ENCODE peak calls at places on chromosomes 11 and 22, in nine cellular contexts. E is Caco-2, J is tibial nerve, K is ovary, A is right atrium auricular region, Q is heart right ventricle, T is prostate gland, P is ascending aorta, W is spleen. H is an unnamed sample. For H3K4me1, the result is how much of the 10 kb centered on the place peaks cover.

GRCh38 chr11:73237471-73238290 is 19.6 kb downstream of the P2RY2 start:
- DNase-seq in E (no peak), K (no peak), J (no peak), A (no peak), P (peak), Q (peak), T (no peak), W (peak), H (no peak)

GRCh38 chr11:131904756-131905155 is 534.3 kb downstream of the NTM start:
- DNase-seq in W (no peak), Q (no peak), E (no peak), J (no peak), A (no peak), T (no peak), P (no peak), K (no peak), H (no peak)

GRCh38 chr11:57597461-57597892 is at the start of gene SERPING1:
- DNase-seq in Q (peak), T (peak), W (peak), E (no peak), A (peak), J (peak), P (peak), K (peak), H (no peak)

GRCh38 chr11:121163658-121164308 is 62.7 kb downstream of the TECTA start:
- DNase-seq in W (no peak), A (no peak), T (no peak), E (no peak), J (no peak), Q (no peak), P (no peak), K (no peak), H (no peak)

GRCh38 chr11:69638941-69639681 is 1.8 kb upstream of the CCND1 start:
- DNase-seq in A (peak), W (peak), J (peak), E (peak), K (peak), T (peak), P (peak), Q (peak), H (peak)

GRCh38 chr22:48244388-48245118 is 1482.1 kb downstream of the TBC1D22A start:
- DNase-seq in W (peak), A (no peak), J (no peak), Q (no peak), T (no peak), P (peak), E (no peak), K (no peak), H (no peak)

GRCh38 chr22:37607912-37608476 is 640 bp upstream of the GGA1 start:
- DNase-seq in A (no peak), K (no peak), J (no peak), T (no peak), W (no peak), P (no peak), E (no peak), Q (no peak), H (no peak)

GRCh38 chr11:129425214-129425613 is 49.6 kb downstream of the BARX2 start:
- DNase-seq in K (no peak), W (no peak), P (no peak), A (no peak), T (no peak), J (no peak), E (no peak), Q (no peak), H (no peak)

GRCh38 chr11:116716617-116717016 is 56.2 kb downstream of the BUD13 start:
- DNase-seq in E (no peak), T (no peak), P (no peak), W (no peak), J (no peak), A (no peak), K (no peak), Q (no peak), H (no peak)

GRCh38 chr11:882593-882992 is 28.0 kb downstream of the CHID1 start:
- DNase-seq in J (no peak), P (no peak), E (no peak), W (no peak), A (no peak), Q (no peak), K (no peak), T (no peak), H (no peak)

GRCh38 chr11:69009441-69010211 is 3.4 kb downstream of the MRGPRF start:
- DNase-seq in J (no peak), Q (no peak), W (peak), P (peak), T (no peak), E (no peak), A (no peak), K (peak), H (no peak)

GRCh38 chr22:25508161-25508560 is 56.3 kb upstream of the GRK3 start:
- DNase-seq in A (no peak), P (no peak), Q (no peak), J (no peak), W (no peak), T (no peak), K (no peak), E (no peak), H (no peak)

GRCh38 chr11:64088159-64089026 is 52.7 kb downstream of the FLRT1 start:
- DNase-seq in E (peak), W (no peak), P (no peak), K (no peak), J (no peak), A (no peak), Q (no peak), T (peak), H (no peak)

GRCh38 chr22:41994506-41994905 is 4.1 kb upstream of the WBP2NL start:
- DNase-seq in J (no peak), K (no peak), P (no peak), E (no peak), T (no peak), Q (no peak), A (no peak), W (peak), H (no peak)

GRCh38 chr11:103870821-103871309 is 165.6 kb upstream of the DDI1 start:
- DNase-seq in W (no peak), J (peak), P (peak), T (no peak), K (peak), A (peak), Q (peak), E (no peak), H (no peak)

GRCh38 chr11:70111269-70112016 is 33.3 kb downstream of the ANO1 start:
- DNase-seq in E (no peak), J (no peak), Q (peak), T (peak), W (no peak), K (no peak), A (peak), P (no peak), H (no peak)

GRCh38 chr11:12053606-12054361 is 45.4 kb upstream of the DKK3 start:
- DNase-seq in E (no peak), J (no peak), P (no peak), A (peak), T (no peak), Q (no peak), K (no peak), W (no peak), H (no peak)

GRCh38 chr11:46141597-46141996 is 20.3 kb upstream of the PHF21A start:
- DNase-seq in A (no peak), J (no peak), K (no peak), Q (no peak), T (no peak), W (no peak), E (no peak), P (no peak), H (no peak)

GRCh38 chr22:40417041-40417440 is 46.6 kb downstream of the SGSM3 start:
- DNase-seq in W (peak), T (no peak), Q (no peak), A (no peak), J (no peak), E (no peak), K (no peak), P (no peak), H (no peak)

GRCh38 chr11:110121204-110121603 is 28.0 kb downstream of the ZC3H12C start:
- DNase-seq in J (no peak), P (no peak), T (no peak), W (no peak), A (no peak), K (no peak), Q (no peak), E (no peak), H (no peak)

GRCh38 chr11:116506446-116506845 is 266.3 kb downstream of the BUD13 start:
- DNase-seq in W (peak), P (no peak), E (no peak), T (no peak), Q (no peak), A (no peak), K (no peak), J (no peak), H (no peak)

GRCh38 chr11:34495239-34495723 is 18.3 kb downstream of the ELF5 start:
- DNase-seq in Q (no peak), T (no peak), A (no peak), P (no peak), J (no peak), E (no peak), W (no peak), K (no peak), H (no peak)

GRCh38 chr22:25402501-25403283 is 161.8 kb upstream of the GRK3 start:
- DNase-seq in J (no peak), P (no peak), W (no peak), T (peak), K (peak), Q (peak), E (no peak), A (no peak), H (no peak)

GRCh38 chr11:77147036-77147315 is 18.9 kb downstream of the MYO7A start:
- DNase-seq in Q (no peak), E (no peak), K (no peak), J (no peak), P (no peak), W (no peak), T (no peak), A (no peak), H (no peak)

GRCh38 chr11:3001496-3001895 is 9.4 kb upstream of the NAP1L4 start:
- DNase-seq in Q (peak), J (no peak), K (no peak), P (peak), W (no peak), E (no peak), T (peak), A (no peak), H (no peak)

GRCh38 chr22:32819120-32819519 is 17.6 kb downstream of the TIMP3 start:
- DNase-seq in J (no peak), E (no peak), W (no peak), A (no peak), K (no peak), T (no peak), Q (no peak), P (no peak), H (no peak)

GRCh38 chr11:118211006-118211405 is 13.8 kb downstream of the JAML start:
- DNase-seq in E (no peak), T (no peak), P (no peak), W (no peak), Q (peak), J (no peak), K (no peak), A (no peak), H (no peak)

GRCh38 chr11:49424136-49424535 is 215.7 kb upstream of the FOLH1 start:
- DNase-seq in J (no peak), A (no peak), K (no peak), P (no peak), E (no peak), Q (no peak), W (no peak), T (no peak), H (no peak)

GRCh38 chr11:45233121-45233803 is 52.9 kb downstream of the SYT13 start:
- DNase-seq in P (peak), W (peak), T (peak), Q (peak), E (peak), J (peak), A (peak), K (peak), H (peak)

GRCh38 chr22:30191049-30191701 is 55.4 kb downstream of the LIF start:
- DNase-seq in T (no peak), E (no peak), W (no peak), P (no peak), K (no peak), J (no peak), Q (no peak), A (no peak), H (no peak)

GRCh38 chr22:30195245-30196140 is 51.1 kb downstream of the LIF start:
- DNase-seq in W (no peak), P (no peak), A (no peak), Q (peak), T (no peak), E (no peak), J (no peak), K (no peak), H (no peak)

GRCh38 chr22:30190619-30191018 is 55.9 kb downstream of the LIF start:
- DNase-seq in K (no peak), P (no peak), E (no peak), A (no peak), W (no peak), T (no peak), Q (no peak), J (no peak), H (no peak)

GRCh38 chr22:30192427-30192826 is 54.1 kb downstream of the LIF start:
- DNase-seq in J (no peak), P (no peak), E (no peak), W (no peak), T (no peak), K (no peak), Q (no peak), A (no peak), H (no peak)

GRCh38 chr22:30193031-30193794 is 53.3 kb downstream of the LIF start:
- DNase-seq in K (no peak), T (no peak), A (no peak), J (no peak), P (no peak), Q (no peak), W (no peak), E (no peak), H (no peak)
- H3K4me1 ChIP-seq in K (under half), T (under half), A (under half), J (under half), P (under half), Q (under half), W (under half), E (under half), H (under half)

DNA sequence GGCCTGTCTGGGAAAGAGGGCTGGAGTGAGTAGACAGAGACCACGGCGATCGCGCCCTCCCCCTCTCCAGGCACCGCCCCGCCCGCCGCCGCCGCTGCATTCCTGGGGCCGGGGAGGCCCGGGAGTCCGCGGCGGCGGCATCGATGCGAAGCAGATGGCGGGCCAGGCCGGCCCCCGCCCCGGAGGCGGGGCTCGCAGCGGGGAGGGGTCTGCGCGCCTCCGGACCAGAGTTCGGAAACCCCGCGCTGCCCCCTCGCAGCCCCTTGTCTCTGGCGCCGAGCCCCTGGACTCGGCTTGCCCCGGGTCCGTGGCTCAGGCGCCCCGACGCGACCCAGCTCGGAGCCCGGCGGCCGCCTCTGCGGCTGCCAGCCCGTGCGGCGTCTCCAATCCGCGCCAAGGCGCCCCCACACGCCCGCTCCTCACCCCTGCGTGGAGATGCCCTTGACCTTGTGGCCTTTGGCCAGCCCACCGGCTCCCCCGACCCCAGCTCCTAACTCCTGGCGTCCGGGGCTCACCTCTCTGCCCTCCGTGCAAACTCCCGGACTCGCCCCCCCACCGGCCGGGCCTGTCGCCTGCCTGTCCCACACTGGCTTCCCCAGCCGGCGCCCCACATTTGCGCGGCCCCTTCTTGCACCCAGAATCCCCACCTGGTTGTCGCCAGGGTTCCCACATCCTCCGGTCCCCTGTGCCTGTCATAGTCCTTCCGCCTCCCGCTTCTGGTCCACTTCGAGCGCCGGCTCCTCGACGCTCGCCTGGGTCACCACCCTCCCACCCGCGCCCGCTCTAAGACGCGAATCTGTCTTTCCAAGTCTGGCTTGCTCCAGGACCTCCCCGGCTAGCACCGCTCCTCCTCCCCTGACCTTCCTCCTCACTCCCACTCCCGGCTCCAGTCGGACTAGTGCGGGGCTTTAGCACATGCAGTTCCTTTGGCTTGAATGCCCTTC is 1.0 kb downstream of the SCARF2 start:
- DNase-seq in P (no peak), K (peak), W (peak), J (no peak), E (peak), Q (no peak), A (no peak), T (no peak), H (no peak)
- H3K4me3 ChIP-seq in P (peak), K (peak), W (peak), J (peak), E (peak), Q (peak), A (peak), T (peak), H (peak)

DNA sequence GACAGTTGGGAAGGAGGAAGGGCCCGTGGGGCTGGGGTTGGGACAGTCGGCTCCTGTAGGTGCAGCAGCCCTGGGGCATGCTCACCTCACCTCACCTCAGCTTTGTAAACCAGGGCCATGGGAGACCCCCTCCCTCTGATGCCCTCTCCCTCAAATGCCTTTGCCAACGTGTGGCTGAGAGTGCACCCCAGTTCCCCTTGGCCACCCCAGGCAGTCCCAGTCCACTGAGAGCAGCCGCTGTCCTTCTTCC is 4.2 kb upstream of the NEAT1 start:
- DNase-seq in A (no peak), E (no peak), Q (peak), P (no peak), T (no peak), J (no peak), W (no peak), K (no peak), H (no peak)
- H3K4me1 ChIP-seq in A (under half), E (half or more), Q (half or more), P (under half), T (under half), J (under half), W (under half), K (under half), H (half or more)

DNA sequence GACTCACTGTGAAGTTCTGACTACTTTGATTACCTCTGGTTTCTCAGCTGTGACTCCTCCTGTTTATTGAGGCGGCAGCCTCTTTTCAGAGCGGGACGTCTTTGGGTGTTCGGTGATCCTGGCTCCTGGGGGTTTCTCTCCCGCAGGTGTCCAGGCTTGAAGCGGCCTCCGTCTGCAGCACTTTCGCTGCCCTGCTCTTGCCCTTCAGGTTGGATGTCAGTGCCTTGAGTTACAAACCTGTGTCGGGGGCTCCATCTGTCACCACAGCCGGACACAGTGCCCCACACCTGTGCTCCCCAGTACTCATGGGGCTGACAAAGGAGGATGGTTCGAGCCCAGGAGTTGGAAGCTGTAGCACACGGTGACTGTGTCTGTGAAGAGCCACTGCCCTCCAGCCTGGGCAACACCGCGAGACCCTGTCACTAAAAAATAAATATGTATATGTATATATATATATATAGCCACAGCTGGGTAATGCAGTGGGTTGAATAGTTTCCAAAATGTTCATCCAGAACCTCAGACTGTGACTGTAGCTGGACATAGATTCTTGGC is 104.1 kb downstream of the BRD1 start:
- DNase-seq in J (no peak), P (peak), A (peak), W (no peak), E (no peak), Q (no peak), K (no peak), T (no peak), H (no peak)
- H3K4me3 ChIP-seq in J (no peak), P (no peak), A (no peak), W (peak), E (no peak), Q (no peak), K (no peak), T (no peak), H (no peak)

DNA sequence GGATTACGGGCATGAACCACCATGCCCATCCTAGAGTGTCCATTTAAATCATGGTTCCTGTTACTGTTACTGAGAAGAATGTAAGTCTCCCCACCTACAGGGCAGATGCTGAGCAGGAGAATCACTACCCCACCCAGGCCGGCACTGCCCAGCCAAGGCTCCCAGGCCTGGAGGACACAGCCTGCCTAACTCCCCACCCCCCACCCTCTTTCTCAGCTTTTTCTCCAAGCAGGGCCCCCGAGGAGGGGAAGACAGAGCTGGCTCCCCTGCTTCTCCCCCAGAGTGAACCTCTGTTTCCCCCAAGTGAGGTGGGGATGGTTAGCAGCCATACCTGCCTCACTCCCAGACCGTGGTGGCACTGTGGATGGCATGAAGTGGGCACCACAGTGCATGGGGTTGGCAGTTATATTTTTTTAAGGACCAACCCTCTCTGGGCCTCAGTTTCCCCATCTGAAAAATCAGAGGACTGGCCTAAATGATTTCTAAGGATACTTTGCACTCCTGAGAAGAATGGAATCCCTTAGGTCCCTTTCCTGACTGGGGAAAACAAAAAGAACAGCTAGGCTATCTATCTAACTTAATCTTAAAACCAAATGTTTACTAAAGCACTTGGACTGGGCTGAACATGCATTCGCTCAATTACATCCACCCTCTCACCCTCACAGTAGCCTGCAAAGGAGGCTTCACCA is 5.0 kb downstream of the CBX7 start:
- DNase-seq in Q (no peak), K (no peak), J (peak), P (no peak), W (peak), A (no peak), E (no peak), T (no peak), H (no peak)
- H3K4me1 ChIP-seq in Q (half or more), K (under half), J (under half), P (half or more), W (half or more), A (under half), E (under half), T (under half), H (under half)

DNA sequence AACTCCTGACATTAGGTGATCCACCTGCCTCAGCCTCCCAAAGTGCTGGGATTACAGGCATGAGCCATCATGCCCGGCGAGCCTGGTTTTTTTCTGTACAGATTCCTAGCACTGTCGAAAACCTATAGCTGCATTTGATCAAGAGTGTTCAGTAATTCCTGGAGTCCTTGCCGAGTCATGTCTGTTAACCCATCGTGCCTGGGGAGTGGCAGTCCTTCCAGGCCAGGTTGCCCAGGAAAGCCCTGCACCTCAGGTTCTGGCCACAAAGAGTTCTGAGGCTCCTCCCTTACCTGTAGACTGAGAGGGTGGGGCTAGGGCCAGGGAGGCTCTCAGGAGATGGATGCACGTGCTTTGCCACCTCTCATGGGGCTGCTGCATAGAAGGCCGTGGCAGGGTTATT is 17.0 kb downstream of the YDJC start:
- DNase-seq in E (no peak), P (no peak), A (no peak), T (no peak), W (no peak), Q (no peak), K (no peak), J (no peak), H (no peak)
- H3K4me3 ChIP-seq in E (no peak), P (no peak), A (no peak), T (no peak), W (no peak), Q (no peak), K (no peak), J (no peak), H (no peak)

H was measured in Panc1.